ENCODE peak calls at places on chromosomes 13 and 19, in four cellular contexts. W is glutamatergic neuron; H is stimulated activated CD8-positive, alpha-beta memory T cell treated with anti-CD3 and anti-CD28 coated beads, Interleukin-7, amount 100 ng/mL, for 1 hour; Y is cardiac muscle cell. J is an unnamed sample.
A peak's percentile ranks its signal among the peaks of the same experiment; 100 is the strongest.

GRCh38 chr13:22801402-22802003 is 379.3 kb upstream of the SGCG start:
- DNase-seq in W (no peak), H (no peak), Y (no peak), J (no peak)

GRCh38 chr19:18421371-18421959 is 2.3 kb downstream of the SSBP4 start:
- DNase-seq in W (no peak), H (no peak), Y (no peak), J (no peak)

GRCh38 chr13:31035162-31035951 is 102.9 kb downstream of the TEX26 start:
- DNase-seq in W (no peak), H (no peak), Y (no peak), J (no peak)

GRCh38 chr19:15684828-15685227 is 11.9 kb downstream of the CYP4F12 start:
- DNase-seq in W (no peak), H (no peak), Y (no peak), J (no peak)

GRCh38 chr13:44697058-44697457 is 120.9 kb upstream of the TSC22D1 start:
- DNase-seq in W (no peak), H (no peak), Y (no peak), J (no peak)

GRCh38 chr19:39127812-39128510 is 2.4 kb downstream of the PAK4 start:
- DNase-seq in W (no peak), H (no peak), Y (no peak), J (no peak)

GRCh38 chr13:62512194-62513141 is 1096.8 kb upstream of the PCDH20 start:
- DNase-seq in W (peak; percentile 62), H (no peak), Y (peak; percentile 61), J (no peak)

GRCh38 chr13:34733720-34734119 is 208.3 kb upstream of the NBEA start:
- DNase-seq in W (no peak), H (no peak), Y (no peak), J (no peak)

GRCh38 chr13:32164622-32165268 is 133.2 kb downstream of the FRY start:
- DNase-seq in W (peak; percentile 40), H (no peak), Y (peak; percentile 64), J (peak; percentile 18)

GRCh38 chr13:114077938-114078335 is 54.5 kb downstream of the RASA3 start:
- DNase-seq in W (peak; percentile 60), H (no peak), Y (no peak), J (no peak)

GRCh38 chr19:40608957-40609356 is 7.8 kb downstream of the LTBP4 start:
- DNase-seq in W (no peak), H (no peak), Y (no peak), J (no peak)

GRCh38 chr13:50893211-50893852 is 16.3 kb upstream of the RNASEH2B start:
- DNase-seq in W (no peak), H (no peak), Y (no peak), J (no peak)

GRCh38 chr19:18846862-18847515 is 15.2 kb downstream of the UPF1 start:
- DNase-seq in W (peak; percentile 89), H (peak; percentile 53), Y (peak; percentile 84), J (no peak)

GRCh38 chr19:12757544-12758274 is 6.1 kb downstream of the BEST2 start:
- DNase-seq in W (peak; percentile 88), H (peak; percentile 41), Y (peak; percentile 76), J (no peak)

GRCh38 chr13:88000239-88000638 is 329.1 kb downstream of the SLITRK5 start:
- DNase-seq in W (no peak), H (no peak), Y (no peak), J (no peak)

GRCh38 chr19:13834308-13834790 is 39.1 kb downstream of the ZSWIM4 start:
- DNase-seq in W (no peak), H (no peak), Y (no peak), J (no peak)

GRCh38 chr19:12544401-12544876 is 6.8 kb downstream of the ZNF564 start:
- DNase-seq in W (no peak), H (no peak), Y (no peak), J (no peak)

GRCh38 chr19:3135961-3136683 is at the start of gene GNA15:
- DNase-seq in W (no peak), H (no peak), Y (no peak), J (no peak)

GRCh38 chr13:75554981-75555380 is 5.4 kb downstream of the UCHL3 start:
- DNase-seq in W (no peak), H (no peak), Y (no peak), J (no peak)

GRCh38 chr13:102394158-102395053 is 7.4 kb downstream of the FGF14 start:
- DNase-seq in W (peak; percentile 97), H (peak; percentile 96), Y (peak; percentile 93), J (no peak)

GRCh38 chr13:80342541-80343371 is 1.8 kb upstream of the SPRY2 start:
- DNase-seq in W (peak; percentile 92), H (peak; percentile 41), Y (peak; percentile 87), J (peak; percentile 43)

GRCh38 chr13:40230833-40231266 is 435.6 kb downstream of the FOXO1 start:
- DNase-seq in W (no peak), H (no peak), Y (no peak), J (no peak)

J was measured in NCI-H1048.